ENCODE peak calls at places on chromosomes 11 and 22, in five cellular contexts. S, L, I, Y and O are unnamed samples.

GRCh38 chr11:63371396-63371795 is 1.8 kb downstream of the SLC22A9 start:
- DNase-seq in I (no peak), Y (no peak), L (no peak), S (no peak), O (no peak)

GRCh38 chr22:20117656-20118571 is 888 bp upstream of the TRMT2A start:
- DNase-seq in Y (peak), I (peak), L (no peak), S (peak), O (peak)

GRCh38 chr11:109914809-109915653 is 178.2 kb upstream of the ZC3H12C start:
- DNase-seq in L (peak), I (peak), S (no peak), Y (peak), O (no peak)

GRCh38 chr11:66479741-66480115 is 506 bp upstream of the DPP3 start:
- DNase-seq in L (peak), S (no peak), Y (no peak), I (no peak), O (no peak)

GRCh38 chr11:84383571-84383970 is 1097.4 kb upstream of the CCDC90B start:
- DNase-seq in S (no peak), I (no peak), Y (peak), L (peak), O (no peak)

GRCh38 chr22:20530368-20531153 is 23.2 kb downstream of the MED15 start:
- DNase-seq in Y (peak), I (peak), S (no peak), L (peak), O (peak)

GRCh38 chr11:64763804-64764611 is 4.2 kb upstream of the PYGM start:
- DNase-seq in L (no peak), Y (no peak), S (peak), I (no peak), O (no peak)

GRCh38 chr11:106872246-106872645 is 146.0 kb downstream of the GUCY1A2 start:
- DNase-seq in I (no peak), S (no peak), Y (peak), L (no peak), O (no peak)

GRCh38 chr11:65115361-65116082 is 2.0 kb downstream of the ZNHIT2 start:
- DNase-seq in L (no peak), I (no peak), Y (no peak), S (no peak), O (no peak)

GRCh38 chr11:80727315-80727714 is 1286.5 kb upstream of the TENM4 start:
- DNase-seq in Y (peak), I (peak), S (no peak), L (no peak), O (peak)

GRCh38 chr11:67445515-67445914 is 2.2 kb upstream of the CORO1B start:
- DNase-seq in I (no peak), S (no peak), L (no peak), Y (no peak), O (no peak)

GRCh38 chr11:99148352-99148751 is 127.6 kb downstream of the CNTN5 start:
- DNase-seq in L (no peak), Y (no peak), S (no peak), I (no peak), O (no peak)

GRCh38 chr11:128210148-128210940 is 377.0 kb downstream of the ETS1 start:
- DNase-seq in L (peak), Y (peak), I (peak), S (no peak), O (peak)

GRCh38 chr11:119319136-119319701 is 2.3 kb upstream of the MCAM start:
- DNase-seq in S (no peak), Y (no peak), I (no peak), L (no peak), O (no peak)

GRCh38 chr11:73331138-73331916 is 23.3 kb downstream of the ARHGEF17 start:
- DNase-seq in Y (peak), S (no peak), L (no peak), I (peak), O (no peak)

GRCh38 chr11:43508511-43508918 is 149.8 kb downstream of the TTC17 start:
- DNase-seq in S (no peak), I (peak), L (peak), Y (peak), O (peak)

GRCh38 chr11:65588199-65589054 is 7.2 kb downstream of the KCNK7 start:
- DNase-seq in S (peak), Y (peak), L (peak), I (peak), O (no peak)

GRCh38 chr11:28962492-28962891 is 854.3 kb downstream of the METTL15 start:
- DNase-seq in Y (no peak), S (no peak), I (no peak), L (no peak), O (no peak)

GRCh38 chr11:36253238-36253637 is 36.0 kb downstream of the COMMD9 start:
- DNase-seq in L (no peak), Y (no peak), S (no peak), I (no peak), O (peak)

GRCh38 chr11:91513734-91514133 is 710.9 kb upstream of the FAT3 start:
- DNase-seq in L (no peak), Y (no peak), S (no peak), I (no peak), O (no peak)

GRCh38 chr11:102487214-102487613 is 34.6 kb upstream of the TMEM123 start:
- DNase-seq in L (no peak), I (no peak), Y (no peak), S (no peak), O (no peak)

GRCh38 chr22:47618611-47619010 is 856.2 kb downstream of the TBC1D22A start:
- DNase-seq in S (no peak), I (no peak), Y (no peak), L (no peak), O (no peak)

GRCh38 chr22:37896181-37896592 is 9.9 kb upstream of the MICALL1 start:
- DNase-seq in I (peak), Y (peak), L (no peak), S (no peak), O (no peak)

GRCh38 chr11:16293204-16293681 is 63.1 kb downstream of the SOX6 start:
- DNase-seq in I (no peak), L (no peak), Y (peak), S (no peak), O (no peak)

GRCh38 chr11:17743026-17743807 is 8.6 kb downstream of the KCNC1 start:
- DNase-seq in S (no peak), L (no peak), I (no peak), Y (no peak), O (no peak)

GRCh38 chr22:37060801-37061610 is 9.5 kb downstream of the KCTD17 start:
- DNase-seq in Y (no peak), S (no peak), L (no peak), I (no peak), O (no peak)

GRCh38 chr11:77999446-77999845 is 5.0 kb upstream of the INTS4 start:
- DNase-seq in Y (no peak), S (peak), L (no peak), I (no peak), O (no peak)

GRCh38 chr22:30695351-30695762 is 683 bp downstream of the OSBP2 start:
- DNase-seq in Y (no peak), L (no peak), I (no peak), S (peak), O (no peak)

GRCh38 chr11:65934014-65934413 is 11.3 kb upstream of the TSGA10IP start:
- DNase-seq in L (no peak), I (no peak), S (no peak), Y (peak), O (no peak)

GRCh38 chr11:82782825-82783374 is 49.2 kb upstream of the FAM181B start:
- DNase-seq in L (no peak), I (no peak), Y (no peak), S (no peak), O (no peak)

GRCh38 chr11:94958118-94958517 is 15.2 kb downstream of the CWC15 start:
- DNase-seq in L (peak), Y (peak), S (no peak), I (peak), O (no peak)

GRCh38 chr11:111370270-111370901 is 8.7 kb downstream of the POU2AF1 start:
- DNase-seq in L (no peak), Y (no peak), I (no peak), S (no peak), O (no peak)